ENCODE peak calls at places on chromosomes 4 and X, in ten cellular contexts. F is T-helper 1 cell; L is hepatic stellate cell; K is uterus; H is AG09309; M is cardiac muscle cell; Z is GM12892; S is foreskin fibroblast; D is pons; X is activated T-helper 1 cell treated with anti-CD3 and anti-CD28 coated beads, Interleukin-2, amount 50 U/mL, for 16 hours. J is an unnamed sample.

GRCh38 chr4:101217353-101218031 is 129.8 kb downstream of the PPP3CA start:
- DNase-seq in F (no peak), L (no peak), K (no peak), H (no peak), M (no peak), Z (no peak), S (no peak), D (no peak), X (no peak), J (no peak)

GRCh38 chr4:30724217-30724616 is 4.0 kb downstream of the PCDH7 start:
- DNase-seq in F (no peak), L (no peak), K (no peak), H (no peak), M (no peak), Z (no peak), S (no peak), D (no peak), X (no peak), J (no peak)

GRCh38 chrX:39749728-39750127 is 348.0 kb downstream of the BCOR start:
- DNase-seq in F (no peak), L (no peak), K (no peak), H (no peak), M (no peak), Z (no peak), S (no peak), D (no peak), X (no peak), J (no peak)

GRCh38 chr4:148239406-148239805 is 202.8 kb downstream of the NR3C2 start:
- DNase-seq in F (no peak), L (no peak), K (no peak), H (no peak), M (no peak), Z (no peak), S (no peak), D (no peak), X (no peak), J (no peak)

GRCh38 chrX:40005290-40006011 is 92.3 kb downstream of the BCOR start:
- DNase-seq in F (no peak), L (no peak), K (peak), H (no peak), M (peak), Z (no peak), S (no peak), D (no peak), X (no peak), J (no peak)

GRCh38 chrX:48487362-48487785 is 11.4 kb downstream of the FTSJ1 start:
- DNase-seq in F (no peak), L (peak), K (no peak), H (peak), M (peak), Z (no peak), S (peak), D (no peak), X (no peak), J (no peak)

GRCh38 chrX:35847736-35848135 is 49.6 kb downstream of the MAGEB16 start:
- DNase-seq in F (no peak), L (no peak), K (no peak), H (no peak), M (no peak), Z (no peak), S (no peak), D (no peak), X (no peak), J (no peak)

GRCh38 chr4:108783666-108784463 is 21.0 kb upstream of the ETNPPL start:
- DNase-seq in F (no peak), L (no peak), K (no peak), H (no peak), M (peak), Z (no peak), S (peak), D (no peak), X (no peak), J (no peak)

GRCh38 chr4:173014113-173014558 is 154.5 kb upstream of the GALNT7 start:
- DNase-seq in F (no peak), L (peak), K (no peak), H (no peak), M (peak), Z (no peak), S (peak), D (no peak), X (no peak), J (no peak)

GRCh38 chrX:96929036-96929435 is 45.3 kb downstream of the RPA4 start:
- DNase-seq in F (no peak), L (no peak), K (no peak), H (no peak), M (no peak), Z (no peak), S (no peak), D (no peak), X (no peak), J (no peak)

GRCh38 chr4:39648827-39649558 is 10.3 kb upstream of the SMIM14 start:
- DNase-seq in F (no peak), L (no peak), K (no peak), H (no peak), M (no peak), Z (no peak), S (no peak), D (no peak), X (no peak), J (no peak)

GRCh38 chr4:139229534-139230039 is 50.4 kb downstream of the MGARP start:
- DNase-seq in F (no peak), L (peak), K (no peak), H (no peak), M (peak), Z (no peak), S (peak), D (peak), X (no peak), J (no peak)

GRCh38 chr4:174523003-174523693 is 860 bp upstream of the HPGD start:
- DNase-seq in F (no peak), L (no peak), K (peak), H (no peak), M (no peak), Z (no peak), S (peak), D (no peak), X (no peak), J (no peak)

GRCh38 chrX:1464282-1465131 is 11.8 kb upstream of the ASMTL start:
- DNase-seq in F (no peak), L (no peak), K (no peak), H (no peak), M (no peak), Z (no peak), S (no peak), D (no peak), X (no peak), J (no peak)

GRCh38 chr4:121189811-121190210 is 25.7 kb upstream of the TNIP3 start:
- DNase-seq in F (peak), L (no peak), K (no peak), H (no peak), M (no peak), Z (no peak), S (no peak), D (peak), X (peak), J (no peak)

GRCh38 chr4:56049428-56050212 is 100.9 kb downstream of the CEP135 start:
- DNase-seq in F (peak), L (peak), K (no peak), H (no peak), M (peak), Z (peak), S (peak), D (no peak), X (no peak), J (no peak)

GRCh38 chr4:87363552-87363951 is 27.4 kb downstream of the HSD17B11 start:
- DNase-seq in F (no peak), L (no peak), K (no peak), H (no peak), M (no peak), Z (no peak), S (peak), D (no peak), X (no peak), J (no peak)

GRCh38 chrX:72180539-72180938 is 1.0 kb upstream of the PIN4 start:
- DNase-seq in F (no peak), L (no peak), K (no peak), H (no peak), M (peak), Z (no peak), S (no peak), D (no peak), X (no peak), J (no peak)

GRCh38 chr4:103307479-103308042 is 109.4 kb upstream of the CENPE start:
- DNase-seq in F (no peak), L (no peak), K (no peak), H (no peak), M (no peak), Z (no peak), S (no peak), D (no peak), X (no peak), J (no peak)

GRCh38 chr4:55635760-55636621 is at the start of gene NMU:
- DNase-seq in F (no peak), L (peak), K (no peak), H (no peak), M (peak), Z (no peak), S (peak), D (no peak), X (no peak), J (no peak)

GRCh38 chr4:119682080-119682479 is 53.5 kb upstream of the PDE5A start:
- DNase-seq in F (no peak), L (no peak), K (no peak), H (no peak), M (no peak), Z (no peak), S (peak), D (no peak), X (no peak), J (no peak)

GRCh38 chr4:96472103-96472867 is 632.4 kb downstream of the PDHA2 start:
- DNase-seq in F (no peak), L (no peak), K (no peak), H (no peak), M (peak), Z (no peak), S (no peak), D (no peak), X (no peak), J (no peak)

GRCh38 chrX:122878269-122878668 is 305.8 kb upstream of the GRIA3 start:
- DNase-seq in F (no peak), L (no peak), K (no peak), H (no peak), M (no peak), Z (no peak), S (peak), D (no peak), X (no peak), J (no peak)

GRCh38 chr4:53162926-53163325 is 202.9 kb downstream of the SCFD2 start:
- DNase-seq in F (no peak), L (no peak), K (no peak), H (no peak), M (no peak), Z (no peak), S (no peak), D (no peak), X (no peak), J (no peak)

GRCh38 chr4:67151376-67152343 is 393.6 kb downstream of the CENPC start:
- DNase-seq in F (no peak), L (no peak), K (no peak), H (no peak), M (peak), Z (no peak), S (no peak), D (no peak), X (no peak), J (no peak)

GRCh38 chrX:75181721-75182120 is 25.6 kb upstream of the ABCB7 start:
- DNase-seq in F (no peak), L (no peak), K (no peak), H (no peak), M (no peak), Z (no peak), S (peak), D (no peak), X (no peak), J (no peak)

GRCh38 chrX:80808160-80808735 is 1.4 kb downstream of the BRWD3 start:
- DNase-seq in F (peak), L (peak), K (peak), H (no peak), M (peak), Z (peak), S (peak), D (peak), X (peak), J (peak)

GRCh38 chr4:108878781-108879180 is 115.9 kb upstream of the ETNPPL start:
- DNase-seq in F (no peak), L (no peak), K (no peak), H (no peak), M (no peak), Z (no peak), S (no peak), D (no peak), X (no peak), J (no peak)

GRCh38 chrX:6041630-6042029 is 187.0 kb downstream of the NLGN4X start:
- DNase-seq in F (no peak), L (no peak), K (no peak), H (no peak), M (no peak), Z (no peak), S (peak), D (no peak), X (no peak), J (no peak)

GRCh38 chrX:27731962-27732361 is 75.8 kb upstream of the MAGEB10 start:
- DNase-seq in F (no peak), L (no peak), K (no peak), H (no peak), M (no peak), Z (no peak), S (no peak), D (no peak), X (no peak), J (no peak)

GRCh38 chr4:183798249-183798920 is 106.7 kb upstream of the STOX2 start:
- DNase-seq in F (no peak), L (no peak), K (no peak), H (no peak), M (no peak), Z (no peak), S (peak), D (no peak), X (no peak), J (no peak)